ENCODE peak calls at places on chromosomes 7 and 10, in four cellular contexts. F is brain microvascular endothelial cell; W is heart left ventricle; D is CD8-positive, alpha-beta T cell. V is an unnamed sample.
A peak's percentile ranks its signal among the peaks of the same experiment; 100 is the strongest.

GRCh38 chr7:47478017-47478344 is 103.9 kb downstream of the TNS3 start:
- DNase-seq in W (no peak), D (no peak), F (no peak), V (no peak)

GRCh38 chr10:110501142-110501937 is 3.6 kb downstream of the DUSP5 start:
- DNase-seq in W (peak; percentile 93), D (peak; percentile 31), F (peak; percentile 95), V (peak; percentile 93)

GRCh38 chr7:77360104-77360503 is 56.0 kb downstream of the GSAP start:
- DNase-seq in W (no peak), D (no peak), F (no peak), V (no peak)

GRCh38 chr7:34339061-34339526 is 318.9 kb upstream of the NPSR1 start:
- DNase-seq in W (no peak), D (no peak), F (peak; percentile 18), V (no peak)

GRCh38 chr10:103616705-103617361 is 123.3 kb downstream of the NEURL1 start:
- DNase-seq in F (no peak), W (peak; percentile 35), D (no peak), V (no peak)

GRCh38 chr7:26061340-26062239 is 90.4 kb upstream of the NFE2L3 start:
- DNase-seq in W (peak; percentile 30), F (peak; percentile 53), D (peak; percentile 80), V (peak; percentile 78)

GRCh38 chr10:16519908-16520861 is 1.5 kb downstream of the C1QL3 start:
- DNase-seq in D (no peak), W (no peak), F (no peak), V (no peak)

GRCh38 chr10:47366731-47367460 is 17.2 kb downstream of the ZNF488 start:
- DNase-seq in F (no peak), W (no peak), D (no peak), V (no peak)

GRCh38 chr10:29326886-29327789 is 38.3 kb downstream of the LYZL1 start:
- DNase-seq in D (no peak), F (no peak), W (no peak), V (no peak)

GRCh38 chr7:51950811-51951210 is 634.2 kb upstream of the COBL start:
- DNase-seq in F (no peak), W (no peak), D (no peak), V (no peak)

GRCh38 chr7:79868010-79868409 is 266.6 kb upstream of the GNAI1 start:
- DNase-seq in F (no peak), W (no peak), D (no peak), V (no peak)

GRCh38 chr7:27685209-27685608 is 22.5 kb upstream of the HIBADH start:
- DNase-seq in F (no peak), D (no peak), W (no peak), V (no peak)

GRCh38 chr10:123354521-123354920 is 200.3 kb downstream of the BUB3 start:
- DNase-seq in F (no peak), D (no peak), W (no peak), V (no peak)

GRCh38 chr7:15197359-15197977 is 294.9 kb upstream of the DGKB start:
- DNase-seq in W (no peak), F (no peak), D (no peak), V (no peak)

GRCh38 chr10:97475936-97476594 is 22.2 kb downstream of the MMS19 start:
- DNase-seq in D (no peak), F (peak; percentile 40), W (no peak), V (no peak)

GRCh38 chr10:74924251-74924954 is 98.0 kb downstream of the KAT6B start:
- DNase-seq in F (peak; percentile 55), D (no peak), W (no peak), V (peak; percentile 28)

GRCh38 chr10:100890696-100891271 is 22.0 kb upstream of the SLF2 start:
- DNase-seq in F (peak; percentile 97), W (no peak), D (no peak), V (peak; percentile 96)

GRCh38 chr10:124301736-124302135 is 117.0 kb downstream of the OAT start:
- DNase-seq in W (no peak), F (no peak), D (no peak), V (no peak)

GRCh38 chr10:115093286-115093775 is at the start of gene ATRNL1:
- DNase-seq in D (no peak), W (peak; percentile 33), F (no peak), V (peak; percentile 63)

GRCh38 chr7:27814054-27814453 is 74.1 kb downstream of the TAX1BP1 start:
- DNase-seq in D (no peak), W (no peak), F (no peak), V (no peak)

GRCh38 chr10:56586391-56586790 is 225.3 kb upstream of the ZWINT start:
- DNase-seq in D (no peak), W (no peak), F (no peak), V (no peak)

GRCh38 chr7:157253850-157254249 is 83.0 kb upstream of the DNAJB6 start:
- DNase-seq in W (peak; percentile 58), F (no peak), D (no peak), V (no peak)

GRCh38 chr10:29688230-29688634 is 53.5 kb upstream of the SVIL start:
- DNase-seq in F (no peak), W (no peak), D (no peak), V (no peak)

GRCh38 chr7:131544449-131545425 is 11.7 kb downstream of the PODXL start:
- DNase-seq in W (no peak), F (peak; percentile 40), D (no peak), V (peak; percentile 67)

GRCh38 chr7:133797818-133798485 is 329.2 kb upstream of the LRGUK start:
- DNase-seq in W (no peak), F (peak; percentile 9), D (no peak), V (no peak)

GRCh38 chr7:22781230-22781711 is 41.4 kb downstream of the TOMM7 start:
- DNase-seq in D (no peak), W (no peak), F (peak; percentile 78), V (no peak)

GRCh38 chr7:124084024-124084423 is 51.2 kb upstream of the TMEM229A start:
- DNase-seq in F (no peak), W (no peak), D (no peak), V (no peak)

GRCh38 chr7:5693529-5693928 is 87.9 kb downstream of the RNF216 start:
- DNase-seq in F (peak; percentile 56), W (peak; percentile 66), D (no peak), V (no peak)

GRCh38 chr10:93376372-93377296 is 105.5 kb downstream of the MYOF start:
- DNase-seq in F (peak; percentile 71), W (peak; percentile 64), D (peak; percentile 33), V (peak; percentile 43)

GRCh38 chr10:63103971-63104409 is 29.1 kb upstream of the NRBF2 start:
- DNase-seq in F (no peak), D (no peak), W (no peak), V (no peak)
- H3K4me3 ChIP-seq in F (no peak overlapping the region), D (no peak overlapping the region), W (no peak overlapping the region), V (no peak overlapping the region)

GRCh38 chr7:64881461-64882287 is 21.4 kb upstream of the ZNF273 start:
- DNase-seq in W (no peak), F (no peak), D (no peak), V (peak; percentile 1)
- H3K27me3 ChIP-seq in W (no peaks in the 10 kb centered on the region), F (no peaks in the 10 kb centered on the region), D (no peaks in the 10 kb centered on the region), V (no peaks in the 10 kb centered on the region)

DNA sequence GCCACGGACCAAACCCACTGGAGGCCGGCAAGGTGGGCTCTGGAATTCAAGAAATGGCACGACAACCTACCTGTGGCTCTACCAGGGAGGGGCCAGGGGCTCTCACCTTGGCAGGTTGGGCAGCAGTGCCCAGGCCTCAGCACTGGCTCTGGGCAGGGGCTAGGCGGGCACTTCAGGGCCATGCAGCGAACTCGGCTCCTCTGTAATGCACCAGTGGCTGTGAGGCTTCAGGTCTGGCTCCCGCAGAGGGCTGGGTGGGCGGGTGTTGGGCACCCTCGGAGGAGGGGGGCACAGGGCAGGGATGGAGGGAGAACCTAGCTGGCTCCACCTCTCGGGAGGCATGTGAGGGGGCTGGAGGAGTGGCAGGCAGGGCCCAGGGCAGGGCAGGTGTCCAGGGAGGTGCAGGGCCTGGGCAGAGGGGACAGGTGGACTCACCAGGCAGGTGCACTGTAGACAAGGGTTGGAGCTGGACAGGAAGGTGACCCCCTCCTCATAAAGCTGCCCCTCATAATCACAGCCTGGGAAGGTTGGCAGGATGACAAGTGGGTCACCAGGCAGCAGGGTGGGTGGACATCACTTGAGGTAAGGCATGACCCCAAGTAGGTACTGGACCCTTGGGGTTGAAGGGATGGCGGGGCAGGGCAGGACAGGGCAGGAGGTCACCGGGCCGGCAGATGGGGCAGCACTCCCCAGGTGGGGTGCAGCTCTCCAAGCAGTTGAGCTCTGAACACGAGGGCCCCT is 6.7 kb downstream of the KCP start:
- DNase-seq in D (no peak), F (no peak), W (no peak), V (no peak)
- H3K4me3 ChIP-seq in D (no peak overlapping the region), F (no peak overlapping the region), W (no peak overlapping the region), V (no peak overlapping the region)

GRCh38 chr10:112229096-112229495 is 45.5 kb upstream of the GPAM start:
- DNase-seq in F (no peak), D (no peak), W (no peak), V (no peak)
- H3K27me3 ChIP-seq in F (no peaks in the 10 kb centered on the region), D (no peaks in the 10 kb centered on the region), W (no peaks in the 10 kb centered on the region), V (no peaks in the 10 kb centered on the region)

GRCh38 chr10:79886345-79886744 is 59.8 kb downstream of the NUTM2E start:
- DNase-seq in F (no peak), D (no peak), W (no peak), V (no peak)

GRCh38 chr10:79884006-79884405 is 57.5 kb downstream of the NUTM2E start:
- DNase-seq in D (no peak), W (no peak), F (no peak), V (no peak)
- H3K4me3 ChIP-seq in D (no peak overlapping the region), W (no peak overlapping the region), F (no peak overlapping the region), V (no peak overlapping the region)

DNA sequence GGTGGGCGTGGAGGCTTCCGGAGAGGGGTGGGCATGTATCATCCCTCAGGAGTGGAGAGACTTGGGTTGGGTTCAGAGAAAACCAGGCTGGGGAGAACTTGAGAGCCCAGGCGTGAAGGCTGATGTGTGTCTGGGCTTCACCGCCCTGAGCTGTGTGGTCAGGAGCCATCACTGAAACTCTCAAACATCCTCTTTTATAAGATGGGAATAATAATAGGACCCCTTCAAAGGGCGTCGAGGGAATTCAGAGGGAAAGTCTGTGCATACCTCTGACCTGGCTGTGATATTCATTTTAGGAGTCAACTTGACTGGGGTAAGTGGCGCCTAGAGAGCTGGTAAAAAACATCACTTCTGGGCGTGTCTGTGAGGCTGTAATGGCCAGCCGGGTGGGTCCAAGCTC is 21.1 kb upstream of the PSMG3 start:
- DNase-seq in D (no peak), F (no peak), W (no peak), V (no peak)
- H3K27me3 ChIP-seq in D (no peaks in the 10 kb centered on the region), F (peaks cover 33% of the 10 kb centered on the region), W (peaks cover 39% of the 10 kb centered on the region), V (peaks cover 3% of the 10 kb centered on the region)

V was measured in SJCRH30.